ENCODE peak calls at places on chromosomes 3 and 15, in five cellular contexts. I is GM12892, H is Panc1, P is HCT116, D is upper lobe of left lung. U is an unnamed sample.

GRCh38 chr15:50114381-50114780 is 4.7 kb downstream of the ATP8B4 start:
- DNase-seq in P (no peak), H (no peak), I (no peak), D (no peak), U (no peak)

GRCh38 chr3:141456328-141456689 is 30.5 kb upstream of the RASA2 start:
- DNase-seq in P (no peak), H (no peak), D (no peak), I (no peak), U (no peak)

GRCh38 chr15:74616020-74616939 is 644 bp downstream of the CLK3 start:
- DNase-seq in P (no peak), D (peak; percentile 46), I (peak; percentile 56), H (no peak), U (peak; percentile 89)

GRCh38 chr3:30620402-30621360 is 14.3 kb downstream of the TGFBR2 start:
- DNase-seq in P (no peak), I (no peak), D (no peak), H (no peak), U (no peak)

GRCh38 chr3:47108546-47108945 is 55.4 kb downstream of the SETD2 start:
- DNase-seq in I (no peak), H (no peak), D (no peak), P (no peak), U (no peak)

GRCh38 chr3:108804437-108804836 is 18.1 kb upstream of the TRAT1 start:
- DNase-seq in D (no peak), H (no peak), I (no peak), P (no peak), U (no peak)

GRCh38 chr3:9340450-9341009 is 22.3 kb upstream of the THUMPD3 start:
- DNase-seq in I (no peak), H (peak; percentile 17), P (peak; percentile 47), D (no peak), U (no peak)

GRCh38 chr3:87507753-87508152 is 231.4 kb upstream of the POU1F1 start:
- DNase-seq in P (no peak), D (no peak), I (no peak), H (no peak), U (no peak)

GRCh38 chr3:116059421-116060096 is 385.7 kb downstream of the LSAMP start:
- DNase-seq in H (peak; percentile 57), D (no peak), P (peak; percentile 82), I (no peak), U (no peak)

GRCh38 chr3:187522293-187522692 is 147.9 kb downstream of the SST start:
- DNase-seq in D (no peak), H (no peak), I (no peak), P (no peak), U (no peak)

GRCh38 chr3:48411041-48411588 is 18.8 kb downstream of the PLXNB1 start:
- DNase-seq in P (no peak), H (no peak), D (no peak), I (no peak), U (no peak)

GRCh38 chr3:78913711-78914110 is 854.1 kb downstream of the ROBO1 start:
- DNase-seq in H (no peak), I (no peak), P (no peak), D (no peak), U (no peak)

GRCh38 chr3:109284071-109284470 is 32.2 kb downstream of the DPPA2 start:
- DNase-seq in H (no peak), D (no peak), I (no peak), P (no peak), U (no peak)

GRCh38 chr3:24048843-24049242 is 103.8 kb downstream of the NR1D2 start:
- DNase-seq in P (no peak), D (no peak), H (no peak), I (no peak), U (no peak)

GRCh38 chr3:152780553-152780952 is 54.4 kb upstream of the P2RY1 start:
- DNase-seq in P (no peak), H (no peak), I (no peak), D (no peak), U (no peak)

GRCh38 chr3:152076148-152076547 is 192.6 kb upstream of the MBNL1 start:
- DNase-seq in P (no peak), I (no peak), D (no peak), H (no peak), U (no peak)

GRCh38 chr3:473284-473800 is 276.8 kb downstream of the CHL1 start:
- DNase-seq in P (no peak), D (no peak), H (no peak), I (no peak), U (no peak)

GRCh38 chr3:124557-125179 is 71.9 kb upstream of the CHL1 start:
- DNase-seq in P (no peak), D (no peak), H (no peak), I (no peak), U (no peak)

GRCh38 chr15:75178171-75178937 is 23.3 kb upstream of the C15orf39 start:
- DNase-seq in P (no peak), I (peak; percentile 61), H (no peak), D (peak; percentile 91), U (peak; percentile 72)

GRCh38 chr3:186680869-186681268 is 15.1 kb downstream of the HRG start:
- DNase-seq in D (no peak), P (no peak), H (no peak), I (no peak), U (no peak)

GRCh38 chr3:13420051-13420816 is at the start of gene NUP210:
- DNase-seq in I (peak; percentile 84), P (no peak), H (no peak), D (peak; percentile 94), U (peak; percentile 70)

GRCh38 chr3:16069149-16069922 is 105.1 kb upstream of the GALNT15 start:
- DNase-seq in D (no peak), P (no peak), I (no peak), H (no peak), U (no peak)

GRCh38 chr3:153163349-153164008 is 1.5 kb downstream of the RAP2B start:
- DNase-seq in P (no peak), D (no peak), H (no peak), I (no peak), U (no peak)

GRCh38 chr15:69305204-69305931 is 6.7 kb downstream of the PAQR5 start:
- DNase-seq in I (no peak), P (peak; percentile 74), D (no peak), H (peak; percentile 81), U (peak; percentile 67)

GRCh38 chr3:51937014-51937413 is 4.7 kb downstream of the RRP9 start:
- DNase-seq in H (no peak), I (no peak), D (no peak), P (no peak), U (no peak)

GRCh38 chr3:171543759-171544284 is 83.6 kb upstream of the TNIK start:
- DNase-seq in H (no peak), D (no peak), I (no peak), P (no peak), U (no peak)

GRCh38 chr15:70093481-70094309 is 4.0 kb downstream of the TLE3 start:
- DNase-seq in H (no peak), I (no peak), P (no peak), D (no peak), U (peak; percentile 68)

GRCh38 chr15:66995257-66995656 is 70.1 kb upstream of the SMAD3 start:
- DNase-seq in D (no peak), H (no peak), P (no peak), I (no peak), U (no peak)

DNA sequence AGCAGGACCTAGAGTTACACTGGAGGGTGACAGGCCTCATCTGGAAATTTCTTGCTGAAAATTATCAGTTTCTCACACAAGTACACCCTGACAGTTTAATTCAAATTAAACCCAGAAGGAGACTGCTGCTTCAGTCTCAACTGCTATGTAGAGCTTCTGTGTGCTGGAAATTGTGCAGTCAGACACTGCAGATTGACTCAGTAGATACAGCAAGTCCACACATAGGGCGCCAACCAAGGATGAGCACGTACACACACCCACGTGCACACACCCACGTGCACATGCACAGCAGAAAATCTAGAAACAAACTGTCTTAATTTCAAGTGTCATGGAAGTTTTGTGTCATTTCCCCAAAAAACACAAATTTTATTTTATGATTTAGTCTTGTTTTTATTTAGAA is 192.9 kb downstream of the PDE8A start:
- DNase-seq in H (no peak), I (no peak), D (no peak), P (no peak), U (no peak)
- TF ChIP-seq POLR2AphosphoS5 in H (no peak), I (no peak), D (no peak), P (no peak), U (no peak)

DNA sequence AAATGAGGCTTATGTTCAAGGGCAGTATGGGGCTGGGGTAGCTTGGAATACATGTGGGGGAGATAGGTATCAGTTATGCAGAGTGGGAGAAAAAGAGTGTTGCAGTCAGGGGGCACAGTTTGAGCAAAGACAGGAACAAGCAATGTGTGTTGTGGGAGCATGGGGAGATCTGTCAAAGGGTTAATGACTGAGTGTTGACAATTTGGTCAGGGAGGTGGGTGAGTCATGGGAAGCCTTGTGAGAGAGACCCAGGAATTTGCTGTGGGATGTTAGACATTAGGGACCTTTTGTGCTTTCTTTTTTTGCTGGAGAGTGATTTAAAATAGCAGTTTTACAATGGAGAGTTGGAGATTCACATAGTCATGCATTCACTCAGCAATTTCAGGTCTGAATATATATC is 221.6 kb upstream of the NR2E3 start:
- DNase-seq in P (no peak), I (no peak), H (no peak), D (no peak), U (no peak)
- TF ChIP-seq POLR2AphosphoS5 in P (no peak), I (no peak), H (no peak), D (no peak), U (no peak)

DNA sequence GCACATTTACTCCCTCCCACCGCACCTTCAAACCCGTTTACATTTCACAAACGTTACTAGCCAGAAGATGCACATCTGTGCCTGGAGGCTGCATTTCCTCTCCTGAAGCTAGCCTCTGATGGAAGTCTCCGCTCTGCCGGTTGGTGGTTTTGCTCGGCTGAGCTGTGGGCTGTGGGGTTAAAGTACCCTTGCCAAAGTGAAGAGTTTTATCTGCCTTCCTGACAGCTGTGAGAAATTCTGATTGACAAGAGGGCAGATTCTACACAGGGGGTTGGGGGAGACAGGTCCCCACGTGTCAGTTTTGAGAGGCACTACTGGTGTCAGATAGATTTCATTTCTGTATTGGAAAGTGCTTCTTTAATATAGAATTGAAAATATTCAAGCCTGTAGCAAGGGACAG is 200.9 kb upstream of the RGMA start:
- DNase-seq in D (no peak), P (no peak), H (no peak), I (no peak), U (no peak)
- TF ChIP-seq POLR2AphosphoS5 in D (no peak), P (no peak), H (no peak), I (no peak), U (no peak)

GRCh38 chr3:169218314-169218983 is 445.1 kb downstream of the MECOM start:
- DNase-seq in D (no peak), P (peak; percentile 54), I (no peak), H (no peak), U (peak; percentile 46)
- TF ChIP-seq POLR2AphosphoS5 in D (peak; percentile 17), P (no peak), I (no peak), H (no peak), U (no peak)

DNA sequence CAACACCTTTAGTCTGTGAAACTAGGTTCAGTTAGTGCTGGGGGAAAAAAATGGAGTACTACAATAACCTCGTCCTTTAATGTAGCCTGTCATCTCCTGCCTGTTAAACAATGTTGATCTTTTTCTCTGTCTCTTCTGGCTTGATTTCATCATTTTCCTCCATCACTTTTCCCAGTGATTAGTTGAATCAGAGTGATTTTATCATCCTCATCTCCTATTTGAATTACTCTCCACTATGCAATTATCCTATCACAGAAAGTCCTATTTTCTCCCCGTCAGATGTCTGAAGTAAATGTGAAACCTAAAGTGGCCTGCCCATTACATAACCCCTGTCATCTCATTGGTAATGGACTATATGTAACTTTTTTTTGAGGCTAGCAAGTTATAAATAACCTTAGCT is 201.7 kb downstream of the CACNA2D3 start:
- DNase-seq in P (no peak), D (no peak), I (no peak), H (no peak), U (no peak)
- TF ChIP-seq POLR2AphosphoS5 in P (no peak), D (no peak), I (no peak), H (no peak), U (no peak)